ENCODE peak calls at places on chromosome 20, in ten cellular contexts. X is ELF-1; O is posterior cingulate gyrus; B is CD4-positive, CD25-positive, alpha-beta regulatory T cell; D is NCI-H2171 treated with DMSO at 0.1 percent for 48 hours; F is WERI-Rb-1; K is PC-9; Y is stimulated activated naive CD8-positive, alpha-beta T cell treated with anti-CD3 and anti-CD28 coated beads, Interleukin-15, amount 100 ng/mL, for 72 hours; L is RWPE1; T is activated CD4-positive, alpha-beta T cell treated with anti-CD3 and anti-CD28 coated beads for 1 hour. E is an unnamed sample.

GRCh38 chr20:9342651-9343050 is 171.7 kb upstream of the LAMP5 start:
- DNase-seq in X (no peak), O (no peak), B (no peak), D (no peak), F (no peak), K (no peak), Y (no peak), L (no peak), T (no peak), E (no peak)

GRCh38 chr20:57288676-57289075 is 22.2 kb upstream of the BMP7 start:
- DNase-seq in X (no peak), O (no peak), B (no peak), D (no peak), F (no peak), K (no peak), Y (no peak), L (no peak), T (no peak), E (no peak)

GRCh38 chr20:3710027-3710426 is 2.4 kb downstream of the SIGLEC1 start:
- DNase-seq in X (no peak), O (no peak), B (no peak), D (no peak), F (peak), K (no peak), Y (no peak), L (no peak), T (no peak), E (no peak)

GRCh38 chr20:40720826-40721225 is 31.8 kb upstream of the MAFB start:
- DNase-seq in X (no peak), O (no peak), B (no peak), D (no peak), F (no peak), K (no peak), Y (no peak), L (no peak), T (no peak), E (no peak)

GRCh38 chr20:43662943-43663655 is 3.8 kb upstream of the MYBL2 start:
- DNase-seq in X (no peak), O (no peak), B (no peak), D (no peak), F (no peak), K (peak), Y (no peak), L (peak), T (no peak), E (no peak)

GRCh38 chr20:60572991-60573390 is 614.8 kb downstream of the CDH26 start:
- DNase-seq in X (no peak), O (no peak), B (no peak), D (no peak), F (no peak), K (no peak), Y (no peak), L (no peak), T (no peak), E (no peak)

GRCh38 chr20:23347791-23348190 is 2.8 kb upstream of the NXT1 start:
- DNase-seq in X (no peak), O (no peak), B (no peak), D (no peak), F (no peak), K (no peak), Y (no peak), L (no peak), T (no peak), E (no peak)

GRCh38 chr20:44118185-44119034 is 68.6 kb downstream of the JPH2 start:
- DNase-seq in X (no peak), O (no peak), B (no peak), D (no peak), F (no peak), K (no peak), Y (no peak), L (no peak), T (no peak), E (no peak)

GRCh38 chr20:61191096-61191495 is 61.0 kb upstream of the CDH4 start:
- DNase-seq in X (peak), O (no peak), B (no peak), D (no peak), F (no peak), K (no peak), Y (no peak), L (no peak), T (no peak), E (no peak)

GRCh38 chr20:46212252-46212651 is 94.1 kb downstream of the CD40 start:
- DNase-seq in X (no peak), O (no peak), B (no peak), D (no peak), F (no peak), K (no peak), Y (no peak), L (no peak), T (no peak), E (no peak)

GRCh38 chr20:11849270-11849920 is 68.3 kb upstream of the BTBD3 start:
- DNase-seq in X (no peak), O (no peak), B (no peak), D (peak), F (peak), K (no peak), Y (no peak), L (no peak), T (no peak), E (peak)

GRCh38 chr20:14148042-14148441 is 152.7 kb downstream of the MACROD2 start:
- DNase-seq in X (no peak), O (no peak), B (no peak), D (no peak), F (no peak), K (no peak), Y (no peak), L (no peak), T (no peak), E (no peak)

GRCh38 chr20:58714340-58714922 is 21.8 kb downstream of the NPEPL1 start:
- DNase-seq in X (no peak), O (peak), B (no peak), D (no peak), F (no peak), K (no peak), Y (peak), L (no peak), T (peak), E (no peak)

GRCh38 chr20:51767018-51767866 is 948 bp downstream of the ATP9A start:
- DNase-seq in X (peak), O (peak), B (no peak), D (peak), F (peak), K (peak), Y (peak), L (peak), T (no peak), E (peak)

GRCh38 chr20:58753929-58754551 is 61.4 kb downstream of the NPEPL1 start:
- DNase-seq in X (no peak), O (no peak), B (no peak), D (no peak), F (no peak), K (no peak), Y (no peak), L (no peak), T (no peak), E (no peak)

GRCh38 chr20:7856756-7857155 is 83.5 kb downstream of the HAO1 start:
- DNase-seq in X (no peak), O (no peak), B (no peak), D (no peak), F (no peak), K (no peak), Y (no peak), L (peak), T (no peak), E (no peak)

GRCh38 chr20:32969356-32970114 is 34.7 kb downstream of the SUN5 start:
- DNase-seq in X (no peak), O (peak), B (no peak), D (no peak), F (no peak), K (no peak), Y (no peak), L (no peak), T (no peak), E (no peak)

GRCh38 chr20:31566658-31567379 is 38.3 kb upstream of the ID1 start:
- DNase-seq in X (no peak), O (no peak), B (no peak), D (peak), F (peak), K (peak), Y (no peak), L (peak), T (no peak), E (no peak)

GRCh38 chr20:35953411-35954199 is 697 bp downstream of the SCAND1 start:
- DNase-seq in X (peak), O (peak), B (peak), D (peak), F (peak), K (no peak), Y (peak), L (peak), T (peak), E (peak)

GRCh38 chr20:46683620-46683938 is 5.7 kb downstream of the TP53RK start:
- DNase-seq in X (no peak), O (no peak), B (no peak), D (no peak), F (no peak), K (no peak), Y (no peak), L (no peak), T (no peak), E (no peak)

GRCh38 chr20:46122071-46122470 is 4.0 kb downstream of the CD40 start:
- DNase-seq in X (no peak), O (no peak), B (no peak), D (no peak), F (no peak), K (peak), Y (no peak), L (peak), T (no peak), E (no peak)

GRCh38 chr20:33401922-33402369 is 627 bp upstream of the CDK5RAP1 start:
- DNase-seq in X (no peak), O (no peak), B (no peak), D (no peak), F (no peak), K (no peak), Y (no peak), L (no peak), T (no peak), E (no peak)

E was measured in NCI-H2227 treated with DMSO at 0.1 percent for 48 hours.